ENCODE peak calls at places on chromosomes 11 and 22, in seven cellular contexts. M is CD8-positive, alpha-beta T cell; T is cardiac fibroblast; X is stimulated activated CD4-positive, alpha-beta T cell treated with anti-CD3 and anti-CD28 coated beads, Interleukin-1b, Interleukin-23, amount 100 ng/mL, for 4 hours; D is stimulated activated CD8-positive, alpha-beta memory T cell treated with anti-CD3 and anti-CD28 coated beads, Interleukin-15, amount 100 ng/mL, for 24 hours; Z is body of pancreas; P is amygdala. B is an unnamed sample.

GRCh38 chr11:65169164-65169641 is 830 bp upstream of the SPDYC start:
- DNase-seq in M (no peak), T (peak), X (no peak), D (no peak), Z (no peak), P (no peak), B (no peak)

GRCh38 chr11:129881570-129882170 is 13.7 kb downstream of the NFRKB start:
- DNase-seq in M (peak), T (peak), X (peak), D (no peak), Z (peak), P (peak), B (no peak)

GRCh38 chr22:50293441-50294318 is 13.8 kb downstream of the PLXNB2 start:
- DNase-seq in M (no peak), T (peak), X (no peak), D (no peak), Z (peak), P (peak), B (no peak)

GRCh38 chr11:121321614-121322243 is 29.2 kb downstream of the SC5D start:
- DNase-seq in M (no peak), T (peak), X (no peak), D (no peak), Z (no peak), P (no peak), B (no peak)

GRCh38 chr11:67307545-67308001 is 4.2 kb downstream of the SSH3 start:
- DNase-seq in M (no peak), T (no peak), X (no peak), D (no peak), Z (no peak), P (no peak), B (no peak)

GRCh38 chr22:17369553-17370035 is 334 bp downstream of the CECR2 start:
- DNase-seq in M (no peak), T (peak), X (peak), D (no peak), Z (peak), P (peak), B (no peak)

GRCh38 chr11:7522546-7522945 is 8.7 kb downstream of the PPFIBP2 start:
- DNase-seq in M (no peak), T (no peak), X (no peak), D (no peak), Z (no peak), P (no peak), B (no peak)

GRCh38 chr11:75174781-75175370 is 24.0 kb downstream of the SLCO2B1 start:
- DNase-seq in M (no peak), T (peak), X (no peak), D (no peak), Z (no peak), P (peak), B (no peak)

GRCh38 chr11:1300569-1301187 is 8.8 kb downstream of the TOLLIP start:
- DNase-seq in M (no peak), T (no peak), X (no peak), D (no peak), Z (peak), P (no peak), B (no peak)

GRCh38 chr11:116828632-116829524 is 829 bp upstream of the APOC3 start:
- DNase-seq in M (no peak), T (no peak), X (no peak), D (no peak), Z (no peak), P (no peak), B (no peak)

GRCh38 chr22:22487869-22488597 is 20.5 kb downstream of the ZNF280B start:
- DNase-seq in M (no peak), T (no peak), X (no peak), D (no peak), Z (no peak), P (no peak), B (no peak)

GRCh38 chr11:120223793-120224192 is 13.0 kb downstream of the OAF start:
- DNase-seq in M (no peak), T (no peak), X (no peak), D (no peak), Z (no peak), P (no peak), B (no peak)

GRCh38 chr11:72570893-72571741 is 103.1 kb downstream of the PDE2A start:
- DNase-seq in M (no peak), T (no peak), X (no peak), D (no peak), Z (no peak), P (no peak), B (no peak)

GRCh38 chr11:79940165-79940564 is 499.3 kb upstream of the TENM4 start:
- DNase-seq in M (no peak), T (peak), X (no peak), D (no peak), Z (no peak), P (no peak), B (no peak)

GRCh38 chr22:44438056-44438455 is 60.0 kb downstream of the RTL6 start:
- DNase-seq in M (no peak), T (no peak), X (no peak), D (no peak), Z (no peak), P (no peak), B (no peak)

GRCh38 chr11:133660202-133660568 is 127.9 kb upstream of the OPCML start:
- DNase-seq in M (no peak), T (no peak), X (no peak), D (no peak), Z (no peak), P (no peak), B (no peak)

GRCh38 chr11:83006877-83007330 is 64.8 kb downstream of the RAB30 start:
- DNase-seq in M (no peak), T (no peak), X (no peak), D (no peak), Z (peak), P (no peak), B (no peak)

GRCh38 chr11:12749442-12749841 is 75.2 kb downstream of the TEAD1 start:
- DNase-seq in M (no peak), T (no peak), X (no peak), D (no peak), Z (no peak), P (no peak), B (no peak)

GRCh38 chr22:45709866-45710265 is 38.2 kb downstream of the ATXN10 start:
- DNase-seq in M (no peak), T (peak), X (no peak), D (no peak), Z (no peak), P (no peak), B (no peak)

GRCh38 chr11:93536346-93536871 is 6.8 kb downstream of the SMCO4 start:
- DNase-seq in M (no peak), T (no peak), X (no peak), D (no peak), Z (no peak), P (no peak), B (no peak)

GRCh38 chr11:2100361-2101170 is 38.6 kb downstream of the IGF2 start:
- DNase-seq in M (peak), T (no peak), X (no peak), D (no peak), Z (no peak), P (no peak), B (no peak)

GRCh38 chr11:45303316-45303715 is 17.2 kb upstream of the SYT13 start:
- DNase-seq in M (no peak), T (no peak), X (no peak), D (no peak), Z (no peak), P (no peak), B (no peak)

GRCh38 chr22:31344369-31345330 is 1.5 kb downstream of the PATZ1 start:
- DNase-seq in M (peak), T (peak), X (peak), D (no peak), Z (peak), P (peak), B (peak)

GRCh38 chr11:113378013-113378412 is 9.6 kb upstream of the ANKK1 start:
- DNase-seq in M (no peak), T (no peak), X (no peak), D (no peak), Z (no peak), P (no peak), B (no peak)

GRCh38 chr11:76160856-76161255 is 45.4 kb downstream of the WNT11 start:
- DNase-seq in M (no peak), T (no peak), X (no peak), D (no peak), Z (no peak), P (no peak), B (no peak)

GRCh38 chr11:133934096-133934495 is 22.7 kb downstream of the IGSF9B start:
- DNase-seq in M (no peak), T (no peak), X (no peak), D (no peak), Z (no peak), P (no peak), B (no peak)

GRCh38 chr11:19953342-19953741 is 206.9 kb downstream of the DBX1 start:
- DNase-seq in M (no peak), T (peak), X (no peak), D (no peak), Z (no peak), P (no peak), B (no peak)

GRCh38 chr11:94544582-94544831 is 786 bp downstream of the FUT4 start:
- DNase-seq in M (no peak), T (no peak), X (no peak), D (no peak), Z (no peak), P (no peak), B (no peak)

GRCh38 chr11:65655570-65656332 is 7.0 kb downstream of the RELA start:
- DNase-seq in M (no peak), T (no peak), X (no peak), D (no peak), Z (no peak), P (no peak), B (no peak)

GRCh38 chr22:18044548-18045271 is 20.3 kb upstream of the MICAL3 start:
- DNase-seq in M (no peak), T (peak), X (no peak), D (no peak), Z (peak), P (peak), B (peak)

GRCh38 chr22:22881116-22882032 is 6.2 kb upstream of the IGLL5 start:
- DNase-seq in M (no peak), T (no peak), X (no peak), D (no peak), Z (no peak), P (no peak), B (no peak)

GRCh38 chr11:14422052-14422813 is 63.2 kb upstream of the RRAS2 start:
- DNase-seq in M (no peak), T (peak), X (no peak), D (no peak), Z (peak), P (peak), B (peak)

GRCh38 chr11:122197055-122197987 is 81.3 kb upstream of the BLID start:
- DNase-seq in M (no peak), T (peak), X (no peak), D (no peak), Z (no peak), P (no peak), B (no peak)

GRCh38 chr11:105033781-105034180 is 1.2 kb downstream of the CASP1 start:
- DNase-seq in M (no peak), T (no peak), X (no peak), D (no peak), Z (no peak), P (no peak), B (no peak)

B was measured in anterior cingulate cortex.